ENCODE peak calls at places on chromosomes 5 and 9, in six cellular contexts. D is stimulated activated CD4-positive, alpha-beta T cell treated with anti-CD3 and anti-CD28 coated beads, Interleukin-1b, Interleukin-23, amount 100 ng/mL, for 4 hours; N is H54; A is mucosa of gallbladder; Q is ureter; U is aorta. T is an unnamed sample.

GRCh38 chr9:111078391-111079038 is 40.2 kb upstream of the LPAR1 start:
- DNase-seq in D (no peak), N (no peak), A (no peak), Q (no peak), U (no peak), T (no peak)

GRCh38 chr5:149024477-149024876 is 38.4 kb downstream of the SH3TC2 start:
- DNase-seq in D (no peak), N (no peak), A (no peak), Q (no peak), U (no peak), T (no peak)

GRCh38 chr5:80474929-80475328 is 13.0 kb upstream of the FAM151B start:
- DNase-seq in D (no peak), N (no peak), A (no peak), Q (no peak), U (no peak), T (no peak)

GRCh38 chr9:33881635-33882034 is 64.7 kb downstream of the UBE2R2 start:
- DNase-seq in D (no peak), N (no peak), A (no peak), Q (no peak), U (no peak), T (no peak)

GRCh38 chr5:8949908-8950307 is 596.0 kb downstream of the SEMA5A start:
- DNase-seq in D (no peak), N (no peak), A (no peak), Q (no peak), U (no peak), T (no peak)

GRCh38 chr9:36298566-36298965 is 40.3 kb upstream of the GNE start:
- DNase-seq in D (no peak), N (no peak), A (no peak), Q (no peak), U (no peak), T (no peak)

GRCh38 chr5:58622884-58623871 is 40.3 kb downstream of the RAB3C start:
- DNase-seq in D (no peak), N (no peak), A (no peak), Q (no peak), U (no peak), T (no peak)

GRCh38 chr9:35510366-35510744 is 20.4 kb downstream of the RUSC2 start:
- DNase-seq in D (no peak), N (no peak), A (no peak), Q (no peak), U (no peak), T (no peak)

GRCh38 chr5:133708451-133708850 is 96.1 kb upstream of the FSTL4 start:
- DNase-seq in D (no peak), N (no peak), A (no peak), Q (no peak), U (no peak), T (no peak)

GRCh38 chr5:142000709-142001484 is 11.9 kb downstream of the GNPDA1 start:
- DNase-seq in D (no peak), N (no peak), A (no peak), Q (no peak), U (no peak), T (no peak)

GRCh38 chr9:109409998-109410397 is 88.1 kb downstream of the PTPN3 start:
- DNase-seq in D (no peak), N (no peak), A (no peak), Q (no peak), U (no peak), T (no peak)

GRCh38 chr9:108012886-108013665 is 523.5 kb upstream of the KLF4 start:
- DNase-seq in D (no peak), N (no peak), A (no peak), Q (no peak), U (no peak), T (no peak)

GRCh38 chr5:57676228-57677098 is 193.9 kb upstream of the ACTBL2 start:
- DNase-seq in D (no peak), N (no peak), A (no peak), Q (no peak), U (no peak), T (no peak)

GRCh38 chr5:14778789-14779070 is 92.8 kb downstream of the ANKH start:
- DNase-seq in D (no peak), N (no peak), A (no peak), Q (no peak), U (no peak), T (no peak)

GRCh38 chr9:116080561-116080960 is 73.0 kb upstream of the PAPPA start:
- DNase-seq in D (no peak), N (no peak), A (no peak), Q (no peak), U (no peak), T (no peak)

GRCh38 chr5:151811593-151812321 is 40.0 kb downstream of the G3BP1 start:
- DNase-seq in D (no peak), N (no peak), A (no peak), Q (no peak), U (no peak), T (no peak)

GRCh38 chr5:118430076-118430475 is 558.3 kb downstream of the DTWD2 start:
- DNase-seq in D (no peak), N (no peak), A (no peak), Q (no peak), U (no peak), T (no peak)

GRCh38 chr5:78405820-78406750 is 45.7 kb downstream of the SCAMP1 start:
- DNase-seq in D (no peak), N (peak; percentile 19), A (no peak), Q (no peak), U (no peak), T (no peak)

GRCh38 chr5:172503925-172504730 is 49.8 kb upstream of the SH3PXD2B start:
- DNase-seq in D (no peak), N (no peak), A (peak; percentile 23), Q (peak; percentile 40), U (peak; percentile 73), T (peak; percentile 72)

GRCh38 chr5:177389368-177390169 is 5.3 kb downstream of the SLC34A1 start:
- DNase-seq in D (no peak), N (peak; percentile 79), A (peak; percentile 48), Q (peak; percentile 84), U (no peak), T (no peak)

GRCh38 chr5:17219006-17219422 is 1.6 kb downstream of the BASP1 start:
- DNase-seq in D (no peak), N (no peak), A (no peak), Q (no peak), U (peak; percentile 77), T (no peak)

GRCh38 chr9:31467086-31467485 is 917.4 kb upstream of the ACO1 start:
- DNase-seq in D (no peak), N (no peak), A (no peak), Q (no peak), U (no peak), T (no peak)

GRCh38 chr5:36870399-36871040 is 6.0 kb upstream of the NIPBL start:
- DNase-seq in D (no peak), N (peak; percentile 20), A (no peak), Q (no peak), U (no peak), T (no peak)

GRCh38 chr9:18437315-18438200 is 36.4 kb upstream of the ADAMTSL1 start:
- DNase-seq in D (no peak), N (peak; percentile 16), A (no peak), Q (no peak), U (peak; percentile 78), T (no peak)

GRCh38 chr5:128632264-128632663 is 94.2 kb upstream of the FBN2 start:
- DNase-seq in D (no peak), N (no peak), A (no peak), Q (no peak), U (no peak), T (no peak)

GRCh38 chr5:123262275-123262823 is 160.9 kb downstream of the CEP120 start:
- DNase-seq in D (no peak), N (no peak), A (no peak), Q (no peak), U (no peak), T (no peak)

GRCh38 chr5:177390363-177391300 is 6.4 kb downstream of the SLC34A1 start:
- DNase-seq in D (peak; percentile 88), N (peak; percentile 94), A (peak; percentile 88), Q (peak; percentile 91), U (peak; percentile 89), T (no peak)

GRCh38 chr9:37968228-37968672 is 64.3 kb upstream of the SLC25A51 start:
- DNase-seq in D (no peak), N (no peak), A (no peak), Q (no peak), U (peak; percentile 71), T (no peak)

GRCh38 chr9:89923961-89924504 is 319.2 kb downstream of the GADD45G start:
- DNase-seq in D (peak; percentile 15), N (no peak), A (no peak), Q (no peak), U (no peak), T (no peak)

GRCh38 chr5:67516959-67517358 is 320.4 kb upstream of the CD180 start:
- DNase-seq in D (no peak), N (no peak), A (no peak), Q (no peak), U (no peak), T (no peak)

GRCh38 chr5:43433381-43433780 is 21.2 kb upstream of the CCL28 start:
- DNase-seq in D (no peak), N (no peak), A (no peak), Q (no peak), U (no peak), T (no peak)

GRCh38 chr5:140111043-140111858 is 2.7 kb upstream of the PURA start:
- DNase-seq in D (no peak), N (no peak), A (no peak), Q (no peak), U (no peak), T (no peak)

GRCh38 chr5:131198625-131199024 is 27.9 kb downstream of the LYRM7 start:
- DNase-seq in D (no peak), N (no peak), A (no peak), Q (no peak), U (no peak), T (no peak)

GRCh38 chr5:90421136-90421535 is 11.6 kb upstream of the CETN3 start:
- DNase-seq in D (no peak), N (no peak), A (no peak), Q (no peak), U (no peak), T (no peak)

GRCh38 chr5:111774525-111774924 is 17.5 kb upstream of the NREP start:
- DNase-seq in D (no peak), N (no peak), A (peak; percentile 15), Q (peak; percentile 61), U (no peak), T (no peak)